ENCODE peak calls at places on chromosomes 12 and 14, in four cellular contexts. G is mesothelial cell of epicardium, H is IMR-90, I is mucosa of gallbladder. T is an unnamed sample.

GRCh38 chr14:92470215-92470614 is 43.4 kb upstream of the RIN3 start:
- DNase-seq in G (peak; percentile 11), H (peak; percentile 65), I (no peak), T (no peak)

GRCh38 chr14:31933716-31934115 is 143.4 kb upstream of the ARHGAP5 start:
- DNase-seq in G (no peak), H (peak; percentile 36), I (no peak), T (no peak)

GRCh38 chr12:87848248-87848868 is 180.8 kb downstream of the C12orf50 start:
- DNase-seq in G (no peak), H (peak; percentile 82), I (peak; percentile 13), T (no peak)

GRCh38 chr12:54968181-54968730 is 16.3 kb downstream of the TESPA1 start:
- DNase-seq in G (no peak), H (no peak), I (no peak), T (no peak)

GRCh38 chr12:85489194-85489593 is 209.2 kb downstream of the ALX1 start:
- DNase-seq in G (no peak), H (no peak), I (no peak), T (no peak)

GRCh38 chr14:99468836-99469592 is 11.6 kb downstream of the SETD3 start:
- DNase-seq in G (no peak), H (peak; percentile 32), I (no peak), T (no peak)

GRCh38 chr14:85423889-85424288 is 106.1 kb upstream of the FLRT2 start:
- DNase-seq in G (no peak), H (no peak), I (no peak), T (no peak)

GRCh38 chr12:62772556-62772955 is 162.4 kb downstream of the PPM1H start:
- DNase-seq in G (no peak), H (peak; percentile 47), I (no peak), T (no peak)

GRCh38 chr14:106459971-106460730 is 933.8 kb downstream of the TMEM121 start:
- DNase-seq in G (no peak), H (no peak), I (no peak), T (peak; percentile 43)

GRCh38 chr12:46664771-46665287 is 161.0 kb downstream of the SLC38A4 start:
- DNase-seq in G (no peak), H (peak; percentile 96), I (no peak), T (no peak)

GRCh38 chr12:15918066-15918465 is 6.9 kb downstream of the DERA start:
- DNase-seq in G (no peak), H (no peak), I (no peak), T (no peak)

GRCh38 chr12:113359133-113359938 is 949 bp downstream of the PLBD2 start:
- DNase-seq in G (no peak), H (peak; percentile 14), I (peak; percentile 16), T (no peak)